ENCODE peak calls at places on chromosomes 6 and 20, in six cellular contexts. J is dorsolateral prefrontal cortex, L is epithelial cell of esophagus, N is neural crest cell, Y is HCT116, A is fibroblast of mammary gland. D is an unnamed sample.

GRCh38 chr6:70857387-70858077 is 99.3 kb downstream of the B3GAT2 start:
- DNase-seq in A (no peak), L (no peak), N (no peak), Y (no peak), J (no peak), D (no peak)

GRCh38 chr6:44976677-44977405 is 351.3 kb upstream of the RUNX2 start:
- DNase-seq in A (peak), N (no peak), J (no peak), Y (no peak), L (peak), D (peak)

GRCh38 chr6:63740709-63741108 is 105.1 kb downstream of the PHF3 start:
- DNase-seq in Y (peak), L (peak), A (peak), N (no peak), J (no peak), D (peak)

GRCh38 chr6:101539510-101540245 is 146.2 kb downstream of the GRIK2 start:
- DNase-seq in J (no peak), L (peak), A (peak), N (no peak), Y (no peak), D (peak)

GRCh38 chr20:41029150-41029872 is 689 bp downstream of the TOP1 start:
- DNase-seq in Y (no peak), A (no peak), N (peak), L (no peak), J (no peak), D (no peak)

GRCh38 chr6:22240025-22240424 is 56.8 kb downstream of the PRL start:
- DNase-seq in A (peak), Y (no peak), N (no peak), J (no peak), L (no peak), D (no peak)

GRCh38 chr6:164928366-164929154 is 380.8 kb downstream of the C6orf118 start:
- DNase-seq in N (no peak), A (no peak), J (peak), Y (no peak), L (no peak), D (no peak)

GRCh38 chr20:51712501-51713212 is 55.5 kb downstream of the ATP9A start:
- DNase-seq in J (no peak), A (peak), N (no peak), Y (peak), L (peak), D (no peak)

GRCh38 chr20:33915726-33916331 is 77.9 kb upstream of the RALY start:
- DNase-seq in A (no peak), Y (peak), N (no peak), J (no peak), L (peak), D (peak)

GRCh38 chr6:70062010-70062409 is 195.7 kb downstream of the COL19A1 start:
- DNase-seq in J (no peak), A (no peak), L (no peak), N (no peak), Y (no peak), D (no peak)

GRCh38 chr6:37324131-37325033 is 29.4 kb upstream of the RNF8 start:
- DNase-seq in Y (peak), L (peak), J (no peak), N (no peak), A (peak), D (peak)

GRCh38 chr20:63635431-63636141 is 8.7 kb upstream of the GMEB2 start:
- DNase-seq in A (no peak), Y (no peak), N (no peak), L (no peak), J (no peak), D (no peak)

GRCh38 chr6:121055572-121056163 is 278.6 kb downstream of the TBC1D32 start:
- DNase-seq in L (peak), N (peak), A (peak), Y (peak), J (no peak), D (peak)

GRCh38 chr20:61253640-61254511 is 1.8 kb downstream of the CDH4 start:
- DNase-seq in Y (no peak), A (peak), L (peak), N (peak), J (no peak), D (peak)

GRCh38 chr6:37239950-37240713 is 17.4 kb upstream of the TBC1D22B start:
- DNase-seq in Y (peak), J (peak), N (no peak), L (peak), A (peak), D (peak)

GRCh38 chr20:18638768-18639167 is 50.9 kb downstream of the DTD1 start:
- DNase-seq in L (no peak), Y (no peak), A (peak), J (no peak), N (no peak), D (no peak)

GRCh38 chr6:146498309-146498708 is 45.3 kb upstream of the RAB32 start:
- DNase-seq in Y (no peak), N (no peak), J (no peak), L (no peak), A (no peak), D (no peak)

GRCh38 chr6:20669571-20670314 is 135.5 kb downstream of the CDKAL1 start:
- DNase-seq in J (no peak), A (peak), N (no peak), L (no peak), Y (no peak), D (no peak)

GRCh38 chr20:62353289-62354030 is 13.7 kb downstream of the LAMA5 start:
- DNase-seq in N (no peak), L (no peak), Y (no peak), J (no peak), A (no peak), D (no peak)

GRCh38 chr6:3226422-3227362 is 761 bp downstream of the TUBB2B start:
- DNase-seq in L (no peak), J (no peak), A (no peak), N (peak), Y (no peak), D (no peak)

GRCh38 chr20:62066983-62067433 is 1.3 kb upstream of the TAF4 start:
- DNase-seq in A (no peak), Y (no peak), N (no peak), J (no peak), L (no peak), D (no peak)

GRCh38 chr6:47357827-47358226 is 48.1 kb upstream of the TNFRSF21 start:
- DNase-seq in A (no peak), N (no peak), Y (no peak), J (no peak), L (no peak), D (no peak)

GRCh38 chr20:32742322-32743236 is 688 bp downstream of the COMMD7 start:
- DNase-seq in Y (no peak), L (no peak), N (no peak), J (no peak), A (no peak), D (no peak)

GRCh38 chr6:124073021-124073420 is 269.4 kb downstream of the NKAIN2 start:
- DNase-seq in J (no peak), N (no peak), A (no peak), Y (no peak), L (no peak), D (no peak)

GRCh38 chr6:127980996-127981395 is 80.1 kb upstream of the THEMIS start:
- DNase-seq in L (no peak), Y (no peak), J (peak), A (no peak), N (no peak), D (no peak)

GRCh38 chr6:128479991-128480390 is 40.4 kb downstream of the PTPRK start:
- DNase-seq in L (no peak), A (no peak), Y (no peak), J (no peak), N (no peak), D (peak)

GRCh38 chr20:23661002-23661429 is 23.3 kb upstream of the CST3 start:
- DNase-seq in J (no peak), A (no peak), Y (no peak), L (no peak), N (no peak), D (no peak)

GRCh38 chr20:38224534-38224933 is 36.0 kb downstream of the KIAA1755 start:
- DNase-seq in A (no peak), J (no peak), N (no peak), Y (no peak), L (no peak), D (no peak)

GRCh38 chr6:75207211-75207984 is 1.5 kb upstream of the COL12A1 start:
- DNase-seq in N (peak), Y (no peak), L (no peak), J (no peak), A (peak), D (no peak)

GRCh38 chr6:142916881-142917280 is 28.1 kb downstream of the HIVEP2 start:
- DNase-seq in Y (no peak), J (no peak), A (no peak), L (no peak), N (no peak), D (no peak)

GRCh38 chr6:119284861-119285521 is 64.6 kb downstream of the MAN1A1 start:
- DNase-seq in Y (no peak), N (no peak), A (no peak), J (no peak), L (peak), D (peak)

GRCh38 chr6:34390531-34391013 is 1.9 kb downstream of the NUDT3 start:
- DNase-seq in A (no peak), J (no peak), L (no peak), N (no peak), Y (no peak), D (no peak)

GRCh38 chr20:62576815-62577214 is 65.5 kb upstream of the SLCO4A1 start:
- DNase-seq in A (no peak), Y (no peak), N (no peak), L (peak), J (no peak), D (peak)

GRCh38 chr6:22642254-22642653 is 72.9 kb downstream of the HDGFL1 start:
- DNase-seq in J (no peak), N (no peak), Y (no peak), L (no peak), A (no peak), D (no peak)

GRCh38 chr6:163085861-163086562 is 328.5 kb upstream of the QKI start:
- DNase-seq in Y (no peak), J (no peak), N (no peak), L (no peak), A (no peak), D (no peak)

DNA sequence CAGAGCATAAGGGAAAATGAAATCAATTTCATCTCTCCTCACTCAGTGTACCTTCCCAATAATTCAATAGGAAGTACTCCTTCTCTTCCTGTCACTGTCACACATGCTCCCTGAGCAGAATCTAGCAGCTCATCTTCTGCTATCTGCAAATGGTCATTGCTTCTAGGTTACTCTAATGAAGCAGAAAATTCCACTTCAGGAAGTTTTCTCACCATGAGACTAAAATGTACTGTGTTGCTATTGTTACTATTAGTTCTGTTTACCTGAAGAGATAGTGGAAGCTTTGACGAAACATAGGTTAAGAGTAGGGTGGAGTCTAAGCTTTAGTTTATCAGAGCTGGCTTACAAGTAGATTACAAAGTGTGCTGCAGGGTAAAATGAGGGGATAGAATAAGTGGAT is 52.8 kb downstream of the RFX6 start:
- DNase-seq in J (no peak), Y (no peak), N (no peak), L (no peak), A (no peak), D (no peak)
- TF ChIP-seq CTCF in J (no peak), Y (no peak), N (no peak), L (no peak), A (no peak), D (no peak)

GRCh38 chr20:35560541-35560940 is 18.7 kb downstream of the ERGIC3 start:
- DNase-seq in J (no peak), A (no peak), Y (no peak), L (no peak), N (no peak), D (no peak)

GRCh38 chr20:35560105-35560511 is 18.2 kb downstream of the ERGIC3 start:
- DNase-seq in N (no peak), J (no peak), Y (no peak), L (peak), A (no peak), D (no peak)

GRCh38 chr20:35561268-35561667 is 19.4 kb downstream of the ERGIC3 start:
- DNase-seq in L (peak), N (peak), A (peak), J (no peak), Y (no peak), D (no peak)

GRCh38 chr20:35562541-35563110 is 20.7 kb downstream of the ERGIC3 start:
- DNase-seq in Y (no peak), L (no peak), N (no peak), A (no peak), J (no peak), D (no peak)

DNA sequence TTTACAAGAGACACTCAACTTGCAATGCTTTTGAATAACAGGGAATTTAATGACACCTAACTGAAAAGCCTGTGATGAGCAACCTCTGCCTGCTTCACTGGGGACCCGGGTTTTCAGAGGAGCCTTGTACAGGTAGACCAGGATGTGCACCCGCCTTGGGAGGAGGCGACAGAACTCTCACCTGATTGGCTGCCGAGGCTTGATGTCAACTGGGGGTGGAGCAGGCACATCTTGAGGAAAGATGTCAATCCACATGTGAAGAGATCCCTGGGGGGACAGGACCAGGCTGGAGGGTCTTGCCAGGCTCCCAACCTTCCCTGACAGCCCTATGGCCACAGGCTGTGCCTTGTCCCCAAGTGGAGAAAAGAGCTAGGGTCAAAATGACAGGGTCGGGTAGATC is 19.8 kb downstream of the ERGIC3 start:
- DNase-seq in N (no peak), J (no peak), A (no peak), L (peak), Y (no peak), D (no peak)
- TF ChIP-seq CTCF in N (peak), J (no peak), A (no peak), L (no peak), Y (no peak), D (no peak)

GRCh38 chr6:109892451-109893435 is 85.4 kb upstream of the GPR6 start:
- DNase-seq in N (no peak), J (no peak), A (peak), Y (peak), L (peak), D (peak)
- TF ChIP-seq CTCF in N (no peak), J (no peak), A (no peak), Y (peak), L (no peak), D (peak)

GRCh38 chr6:41280658-41281057 is 5.8 kb downstream of the TREM1 start:
- DNase-seq in J (no peak), Y (no peak), N (no peak), A (no peak), L (no peak), D (peak)

GRCh38 chr6:41275489-41275888 is 11.0 kb downstream of the TREM1 start:
- DNase-seq in J (no peak), N (no peak), L (no peak), A (no peak), Y (no peak), D (no peak)

GRCh38 chr6:41274291-41274690 is 12.2 kb downstream of the TREM1 start:
- DNase-seq in Y (no peak), L (no peak), A (no peak), N (no peak), J (no peak), D (no peak)

GRCh38 chr6:41277644-41278043 is 8.8 kb downstream of the TREM1 start:
- DNase-seq in N (no peak), Y (no peak), L (no peak), J (no peak), A (no peak), D (no peak)

GRCh38 chr6:41278699-41279405 is 7.6 kb downstream of the TREM1 start:
- DNase-seq in L (peak), Y (peak), A (peak), N (peak), J (no peak), D (peak)
- TF ChIP-seq CTCF in L (peak), Y (peak), A (peak), N (peak), J (no peak), D (peak)

DNA sequence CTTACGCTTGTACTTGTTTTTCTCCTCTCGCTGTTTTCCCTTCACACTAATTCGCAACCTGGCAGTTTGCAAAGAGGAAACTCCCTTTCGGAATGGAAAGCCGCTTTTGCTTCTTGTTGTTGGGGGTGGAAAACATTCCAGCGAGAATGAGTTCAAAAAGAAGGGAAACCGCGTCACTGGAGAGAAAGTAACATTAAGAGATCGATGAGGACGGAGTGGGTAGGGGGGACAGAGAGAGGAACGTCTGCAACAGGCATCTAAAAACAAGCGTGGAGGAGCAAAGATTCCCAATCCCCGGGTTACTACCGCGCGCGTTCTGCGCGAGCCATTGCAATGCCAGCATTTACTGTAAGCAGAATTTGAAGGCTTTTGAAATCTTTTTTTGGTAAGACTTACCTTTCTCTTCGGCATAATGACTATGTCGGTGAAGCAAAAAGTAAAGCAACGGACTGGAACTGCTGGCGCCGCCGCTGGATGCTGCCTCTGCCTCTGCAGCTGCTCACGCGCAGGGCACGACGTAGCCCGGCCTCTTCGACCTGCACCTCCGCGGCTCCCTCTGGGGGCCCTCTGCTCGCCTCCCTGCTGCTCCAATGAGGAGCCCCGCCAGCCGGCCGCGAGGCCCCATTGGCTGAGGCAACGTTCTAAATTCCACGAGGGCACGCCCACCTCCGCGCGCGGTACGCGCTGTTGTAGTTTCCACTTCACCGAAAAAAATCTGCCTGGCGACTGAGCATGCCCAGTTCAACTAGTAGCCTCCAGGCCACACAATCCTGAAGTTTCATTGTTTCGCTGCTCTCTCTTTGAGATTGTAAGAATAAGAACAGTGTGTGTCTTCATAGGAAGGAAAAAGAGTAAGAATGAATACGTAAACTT is at the start of gene HMGN3:
- DNase-seq in J (peak), N (peak), L (peak), A (peak), Y (peak), D (peak)
- TF ChIP-seq CTCF in J (peak), N (peak), L (no peak), A (no peak), Y (no peak), D (no peak)

D was measured in mammary epithelial cell.